ENCODE peak calls at places on chromosome 2, in seven cellular contexts. One of them, this sample, is unnamed.
A peak's percentile ranks its signal among the peaks of the same experiment; 100 is the strongest.

GRCh38 chr2:123870877-123871276 is 154.2 kb upstream of the CNTNAP5 start:
- DNase-seq in EH: no peak
- DNase-seq in amniotic stem cell: no peak
- DNase-seq in mucosa of descending colon: no peak
- DNase-seq in GM12878: no peak
- DNase-seq in NCI-H1048: no peak
- DNase-seq in EL: no peak
- DNase-seq in this sample: no peak

GRCh38 chr2:28577796-28578680 is 82.2 kb downstream of the PLB1 start:
- DNase-seq in EH: no peak
- DNase-seq in amniotic stem cell: no peak
- DNase-seq in mucosa of descending colon: no peak
- DNase-seq in GM12878: no peak
- DNase-seq in NCI-H1048: no peak
- DNase-seq in EL: no peak
- DNase-seq in this sample: no peak

GRCh38 chr2:207119048-207119447 is 46.7 kb downstream of the KLF7 start:
- DNase-seq in EH: no peak
- DNase-seq in amniotic stem cell: no peak
- DNase-seq in mucosa of descending colon: no peak
- DNase-seq in GM12878: no peak
- DNase-seq in NCI-H1048: no peak
- DNase-seq in EL: no peak
- DNase-seq in this sample: no peak

GRCh38 chr2:9164112-9164608 is 42.5 kb upstream of the ASAP2 start:
- DNase-seq in EH: no peak
- DNase-seq in amniotic stem cell: no peak
- DNase-seq in mucosa of descending colon: no peak
- DNase-seq in GM12878: no peak
- DNase-seq in NCI-H1048: no peak
- DNase-seq in EL: no peak
- DNase-seq in this sample: no peak

GRCh38 chr2:48767330-48767729 is 11.8 kb upstream of the LHCGR start:
- DNase-seq in EH: no peak
- DNase-seq in amniotic stem cell: no peak
- DNase-seq in mucosa of descending colon: no peak
- DNase-seq in GM12878: no peak
- DNase-seq in NCI-H1048: no peak
- DNase-seq in EL: no peak
- DNase-seq in this sample: no peak

GRCh38 chr2:195404650-195405049 is 252.4 kb upstream of the SLC39A10 start:
- DNase-seq in EH: peak; percentile 14
- DNase-seq in amniotic stem cell: no peak
- DNase-seq in mucosa of descending colon: no peak
- DNase-seq in GM12878: no peak
- DNase-seq in NCI-H1048: no peak
- DNase-seq in EL: no peak
- DNase-seq in this sample: no peak

GRCh38 chr2:18704224-18704623 is 114.9 kb upstream of the NT5C1B start:
- DNase-seq in EH: peak; percentile 6
- DNase-seq in amniotic stem cell: no peak
- DNase-seq in mucosa of descending colon: no peak
- DNase-seq in GM12878: no peak
- DNase-seq in NCI-H1048: no peak
- DNase-seq in EL: no peak
- DNase-seq in this sample: no peak

GRCh38 chr2:162199913-162200312 is 43.3 kb downstream of the FAP start:
- DNase-seq in EH: no peak
- DNase-seq in amniotic stem cell: no peak
- DNase-seq in mucosa of descending colon: no peak
- DNase-seq in GM12878: no peak
- DNase-seq in NCI-H1048: no peak
- DNase-seq in EL: no peak
- DNase-seq in this sample: no peak

GRCh38 chr2:46420945-46421344 is 58.4 kb upstream of the TMEM247 start:
- DNase-seq in EH: no peak
- DNase-seq in amniotic stem cell: no peak
- DNase-seq in mucosa of descending colon: no peak
- DNase-seq in GM12878: no peak
- DNase-seq in NCI-H1048: no peak
- DNase-seq in EL: no peak
- DNase-seq in this sample: no peak

GRCh38 chr2:202035089-202035940 is 1.7 kb downstream of the FZD7 start:
- DNase-seq in EH: peak; percentile 89
- DNase-seq in amniotic stem cell: peak; percentile 67
- DNase-seq in mucosa of descending colon: peak; percentile 66
- DNase-seq in GM12878: no peak
- DNase-seq in NCI-H1048: no peak
- DNase-seq in EL: peak; percentile 72
- DNase-seq in this sample: peak; percentile 90

GRCh38 chr2:70047406-70048033 is 39.8 kb upstream of the PCBP1 start:
- DNase-seq in EH: no peak
- DNase-seq in amniotic stem cell: no peak
- DNase-seq in mucosa of descending colon: no peak
- DNase-seq in GM12878: no peak
- DNase-seq in NCI-H1048: no peak
- DNase-seq in EL: no peak
- DNase-seq in this sample: no peak

GRCh38 chr2:86695053-86695691 is 24.9 kb upstream of the RMND5A start:
- DNase-seq in EH: no peak
- DNase-seq in amniotic stem cell: no peak
- DNase-seq in mucosa of descending colon: no peak
- DNase-seq in GM12878: no peak
- DNase-seq in NCI-H1048: no peak
- DNase-seq in EL: peak; percentile 4
- DNase-seq in this sample: no peak

GRCh38 chr2:108355907-108356734 is 21.6 kb upstream of the SULT1C4 start:
- DNase-seq in EH: no peak
- DNase-seq in amniotic stem cell: no peak
- DNase-seq in mucosa of descending colon: no peak
- DNase-seq in GM12878: no peak
- DNase-seq in NCI-H1048: no peak
- DNase-seq in EL: no peak
- DNase-seq in this sample: no peak

GRCh38 chr2:128391679-128392078 is 73.0 kb upstream of the HS6ST1 start:
- DNase-seq in EH: no peak
- DNase-seq in amniotic stem cell: no peak
- DNase-seq in mucosa of descending colon: no peak
- DNase-seq in GM12878: no peak
- DNase-seq in NCI-H1048: no peak
- DNase-seq in EL: no peak
- DNase-seq in this sample: no peak

GRCh38 chr2:237418300-237418699 is 4.3 kb upstream of the COL6A3 start:
- DNase-seq in EH: peak; percentile 40
- DNase-seq in amniotic stem cell: no peak
- DNase-seq in mucosa of descending colon: no peak
- DNase-seq in GM12878: no peak
- DNase-seq in NCI-H1048: no peak
- DNase-seq in EL: no peak
- DNase-seq in this sample: no peak

GRCh38 chr2:172516299-172516698 is 39.6 kb upstream of the PDK1 start:
- DNase-seq in EH: peak; percentile 67
- DNase-seq in amniotic stem cell: peak; percentile 8
- DNase-seq in mucosa of descending colon: no peak
- DNase-seq in GM12878: no peak
- DNase-seq in NCI-H1048: no peak
- DNase-seq in EL: peak; percentile 47
- DNase-seq in this sample: no peak

GRCh38 chr2:240423788-240424191 is 11.7 kb upstream of the GPC1 start:
- DNase-seq in EH: no peak
- DNase-seq in amniotic stem cell: no peak
- DNase-seq in mucosa of descending colon: peak; percentile 28
- DNase-seq in GM12878: no peak
- DNase-seq in NCI-H1048: no peak
- DNase-seq in EL: no peak
- DNase-seq in this sample: peak; percentile 47

GRCh38 chr2:10239561-10239967 is 63.1 kb upstream of the HPCAL1 start:
- DNase-seq in EH: no peak
- DNase-seq in amniotic stem cell: no peak
- DNase-seq in mucosa of descending colon: no peak
- DNase-seq in GM12878: no peak
- DNase-seq in NCI-H1048: no peak
- DNase-seq in EL: no peak
- DNase-seq in this sample: no peak

GRCh38 chr2:38155-38554 is 8.2 kb downstream of the FAM110C start:
- DNase-seq in EH: no peak
- DNase-seq in amniotic stem cell: no peak
- DNase-seq in mucosa of descending colon: no peak
- DNase-seq in GM12878: no peak
- DNase-seq in NCI-H1048: no peak
- DNase-seq in EL: peak; percentile 0
- DNase-seq in this sample: peak; percentile 73

GRCh38 chr2:28342081-28342967 is 50.3 kb upstream of the FOSL2 start:
- DNase-seq in EH: peak; percentile 94
- DNase-seq in amniotic stem cell: no peak
- DNase-seq in mucosa of descending colon: no peak
- DNase-seq in GM12878: no peak
- DNase-seq in NCI-H1048: no peak
- DNase-seq in EL: peak; percentile 77
- DNase-seq in this sample: peak; percentile 93

This sample was measured in kidney.